ENCODE peak calls at places on chromosome 7, in seven cellular contexts. B, V, Q, G, J, K and L are unnamed samples. For H3K9me3, the result is how much of the 10 kb centered on the place peaks cover.

GRCh38 chr7:93156884-93157283 is 8.7 kb upstream of the SAMD9L start:
- DNase-seq in B (no peak), V (no peak), Q (no peak), G (peak), J (no peak), K (no peak), L (no peak)

GRCh38 chr7:149414745-149415390 is 46.0 kb downstream of the ZNF777 start:
- DNase-seq in B (no peak), V (peak), Q (no peak), G (peak), J (peak), K (no peak), L (peak)

GRCh38 chr7:32117837-32118236 is 47.6 kb upstream of the PDE1C start:
- DNase-seq in B (no peak), V (no peak), Q (no peak), G (peak), J (no peak), K (no peak), L (no peak)

GRCh38 chr7:93442478-93443224 is 131.9 kb downstream of the CALCR start:
- DNase-seq in B (peak), V (peak), Q (peak), G (peak), J (no peak), K (no peak), L (peak)

GRCh38 chr7:104175336-104175984 is 32.4 kb downstream of the ORC5 start:
- DNase-seq in B (no peak), V (no peak), Q (no peak), G (peak), J (no peak), K (no peak), L (no peak)

GRCh38 chr7:5479133-5479745 is 55.6 kb upstream of the TNRC18 start:
- DNase-seq in B (no peak), V (no peak), Q (no peak), G (peak), J (no peak), K (no peak), L (no peak)

GRCh38 chr7:48390381-48391327 is 219.4 kb downstream of the ABCA13 start:
- DNase-seq in B (no peak), V (peak), Q (no peak), G (no peak), J (no peak), K (no peak), L (no peak)

GRCh38 chr7:88402529-88402928 is 95.8 kb upstream of the STEAP4 start:
- DNase-seq in B (no peak), V (no peak), Q (no peak), G (no peak), J (no peak), K (no peak), L (no peak)

GRCh38 chr7:5296627-5297226 is 14.0 kb downstream of the SLC29A4 start:
- DNase-seq in B (peak), V (no peak), Q (no peak), G (no peak), J (peak), K (no peak), L (no peak)

GRCh38 chr7:135239263-135239662 is 5.6 kb downstream of the STRA8 start:
- DNase-seq in B (no peak), V (no peak), Q (no peak), G (no peak), J (no peak), K (no peak), L (no peak)

GRCh38 chr7:103628742-103629141 is 182.7 kb upstream of the SLC26A5 start:
- DNase-seq in B (no peak), V (no peak), Q (no peak), G (no peak), J (no peak), K (no peak), L (no peak)

GRCh38 chr7:18144171-18144570 is 116.5 kb upstream of the PRPS1L1 start:
- DNase-seq in B (no peak), V (no peak), Q (no peak), G (no peak), J (no peak), K (no peak), L (no peak)

GRCh38 chr7:109235316-109235715 is 665.6 kb downstream of the DNAJB9 start:
- DNase-seq in B (no peak), V (no peak), Q (no peak), G (no peak), J (no peak), K (no peak), L (no peak)

GRCh38 chr7:151070573-151070960 is 10.0 kb downstream of the FASTK start:
- DNase-seq in B (no peak), V (no peak), Q (no peak), G (no peak), J (no peak), K (no peak), L (no peak)

GRCh38 chr7:77799078-77799964 is 748 bp downstream of the PHTF2 start:
- DNase-seq in B (peak), V (peak), Q (peak), G (peak), J (peak), K (no peak), L (peak)

GRCh38 chr7:84998665-84999064 is 188.2 kb downstream of the SEMA3D start:
- DNase-seq in B (no peak), V (no peak), Q (no peak), G (no peak), J (no peak), K (no peak), L (no peak)

GRCh38 chr7:16528520-16528919 is 1.9 kb downstream of the LRRC72 start:
- DNase-seq in B (no peak), V (no peak), Q (no peak), G (peak), J (no peak), K (no peak), L (no peak)

GRCh38 chr7:66521675-66522074 is 107.0 kb upstream of the KCTD7 start:
- DNase-seq in B (no peak), V (no peak), Q (no peak), G (no peak), J (no peak), K (no peak), L (no peak)

GRCh38 chr7:46811529-46811928 is 770.4 kb downstream of the TNS3 start:
- DNase-seq in B (no peak), V (no peak), Q (no peak), G (peak), J (no peak), K (no peak), L (no peak)

GRCh38 chr7:148982596-148983219 is 45.6 kb downstream of the PDIA4 start:
- DNase-seq in B (peak), V (peak), Q (no peak), G (peak), J (no peak), K (no peak), L (peak)

GRCh38 chr7:20402297-20403230 is 71.9 kb downstream of the ITGB8 start:
- DNase-seq in B (no peak), V (no peak), Q (no peak), G (peak), J (no peak), K (no peak), L (no peak)

GRCh38 chr7:81470084-81470723 is 299.6 kb downstream of the HGF start:
- DNase-seq in B (peak), V (peak), Q (peak), G (peak), J (no peak), K (no peak), L (peak)

GRCh38 chr7:867001-867405 is 9.4 kb upstream of the GET4 start:
- DNase-seq in B (no peak), V (no peak), Q (no peak), G (peak), J (no peak), K (no peak), L (no peak)

GRCh38 chr7:151448261-151449252 is 8.6 kb upstream of the CRYGN start:
- DNase-seq in B (peak), V (peak), Q (peak), G (peak), J (peak), K (no peak), L (peak)

GRCh38 chr7:128427289-128427891 is 17.6 kb upstream of the IMPDH1 start:
- DNase-seq in B (peak), V (peak), Q (no peak), G (peak), J (no peak), K (no peak), L (peak)

GRCh38 chr7:142943706-142944268 is 4.5 kb downstream of the LLCFC1 start:
- DNase-seq in B (no peak), V (no peak), Q (no peak), G (no peak), J (no peak), K (no peak), L (no peak)

GRCh38 chr7:39507866-39508551 is 58.2 kb upstream of the YAE1 start:
- DNase-seq in B (no peak), V (no peak), Q (no peak), G (no peak), J (no peak), K (no peak), L (no peak)

GRCh38 chr7:43758861-43759683 is 592 bp downstream of the BLVRA start:
- DNase-seq in B (peak), V (no peak), Q (no peak), G (peak), J (peak), K (no peak), L (peak)

GRCh38 chr7:81264116-81264515 is 345.3 kb upstream of the SEMA3C start:
- DNase-seq in B (peak), V (peak), Q (no peak), G (no peak), J (no peak), K (no peak), L (peak)

GRCh38 chr7:138911007-138911406 is 70.2 kb downstream of the KIAA1549 start:
- DNase-seq in B (no peak), V (no peak), Q (no peak), G (no peak), J (no peak), K (no peak), L (peak)

GRCh38 chr7:108997479-108997878 is 427.8 kb downstream of the DNAJB9 start:
- DNase-seq in B (no peak), V (no peak), Q (no peak), G (no peak), J (no peak), K (no peak), L (no peak)

GRCh38 chr7:110399421-110399820 is 691.5 kb upstream of the LRRN3 start:
- DNase-seq in B (no peak), V (no peak), Q (no peak), G (peak), J (no peak), K (no peak), L (no peak)
- H3K9me3 ChIP-seq in B (under half), V (under half), Q (under half), G (under half), J (under half), K (under half), L (under half)

GRCh38 chr7:157581740-157582139 is 244.9 kb downstream of the DNAJB6 start:
- DNase-seq in B (no peak), V (no peak), Q (no peak), G (no peak), J (no peak), K (no peak), L (no peak)
- H3K9me3 ChIP-seq in B (under half), V (under half), Q (under half), G (under half), J (under half), K (under half), L (under half)

GRCh38 chr7:158111906-158112570 is 475.6 kb downstream of the PTPRN2 start:
- DNase-seq in B (no peak), V (no peak), Q (no peak), G (no peak), J (no peak), K (no peak), L (no peak)

GRCh38 chr7:158110034-158110590 is 477.5 kb downstream of the PTPRN2 start:
- DNase-seq in B (no peak), V (no peak), Q (no peak), G (no peak), J (no peak), K (no peak), L (no peak)

GRCh38 chr7:158110661-158111555 is 476.7 kb downstream of the PTPRN2 start:
- DNase-seq in B (no peak), V (no peak), Q (no peak), G (no peak), J (no peak), K (no peak), L (no peak)

GRCh38 chr7:158112571-158113320 is 474.9 kb downstream of the PTPRN2 start:
- DNase-seq in B (no peak), V (no peak), Q (no peak), G (no peak), J (no peak), K (no peak), L (no peak)

GRCh38 chr7:158111556-158111880 is 476.1 kb downstream of the PTPRN2 start:
- DNase-seq in B (no peak), V (no peak), Q (no peak), G (no peak), J (no peak), K (no peak), L (no peak)
- H3K9me3 ChIP-seq in B (under half), V (under half), Q (under half), G (half or more), J (under half), K (under half), L (under half)

DNA sequence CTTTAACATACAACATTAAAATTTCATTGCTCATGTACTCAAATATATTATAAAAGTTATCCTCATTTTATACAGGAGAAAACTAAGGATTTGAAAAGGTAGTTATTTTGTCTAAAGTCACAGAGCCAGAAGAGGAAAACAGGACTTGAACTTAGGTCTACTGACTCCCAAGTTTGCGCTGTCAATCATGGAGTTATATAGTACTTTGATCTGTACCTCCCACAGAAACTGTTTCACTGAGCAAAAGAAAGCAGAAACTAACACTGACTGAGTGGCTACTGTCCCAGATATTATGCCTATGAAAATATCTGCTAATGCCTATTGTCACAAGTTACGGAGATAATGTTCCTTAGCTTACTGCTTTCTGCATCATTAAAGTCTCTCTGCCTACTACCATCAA is 329.1 kb downstream of the MAGI2 start:
- DNase-seq in B (no peak), V (no peak), Q (no peak), G (no peak), J (no peak), K (no peak), L (no peak)
- H3K9me3 ChIP-seq in B (under half), V (under half), Q (under half), G (under half), J (under half), K (under half), L (under half)

DNA sequence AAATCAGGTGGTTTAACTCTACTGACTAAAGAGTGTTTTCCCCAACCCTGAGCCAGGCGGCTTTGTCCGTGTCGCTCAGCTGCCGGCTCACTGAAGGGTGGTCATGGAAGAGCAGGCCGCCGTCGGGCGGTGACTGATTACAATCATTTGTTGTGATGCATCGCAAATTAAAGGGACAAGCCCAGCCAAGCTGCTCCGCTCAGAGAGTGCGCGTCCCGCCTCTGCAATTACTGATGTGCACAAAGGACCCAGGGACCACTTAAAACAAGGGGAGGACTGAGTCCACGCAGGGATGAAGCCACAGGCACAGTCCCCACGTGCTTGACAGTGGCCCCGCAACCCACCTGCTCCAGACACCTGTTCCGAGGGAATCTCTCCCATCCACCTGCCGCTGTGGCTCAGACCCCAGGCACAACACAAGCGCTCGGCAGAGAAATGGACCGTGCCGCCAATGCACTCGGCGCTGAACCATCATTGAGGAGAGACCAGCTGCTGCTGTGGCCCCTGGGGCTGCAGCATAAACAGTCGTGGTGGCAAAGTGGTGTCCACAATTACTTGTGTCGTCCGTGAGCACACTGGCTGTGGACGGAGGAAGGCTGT is 526.5 kb downstream of the PTPRN2 start:
- DNase-seq in B (no peak), V (no peak), Q (no peak), G (no peak), J (no peak), K (no peak), L (no peak)
- H3K9me3 ChIP-seq in B (under half), V (under half), Q (under half), G (under half), J (under half), K (under half), L (under half)

GRCh38 chr7:42726066-42726785 is 185.6 kb downstream of the C7orf25 start:
- DNase-seq in B (no peak), V (no peak), Q (no peak), G (no peak), J (no peak), K (no peak), L (no peak)
- H3K9me3 ChIP-seq in B (under half), V (under half), Q (under half), G (under half), J (under half), K (under half), L (under half)

GRCh38 chr7:156000601-156001396 is 188.5 kb upstream of the SHH start:
- DNase-seq in B (no peak), V (no peak), Q (no peak), G (no peak), J (no peak), K (no peak), L (no peak)
- H3K9me3 ChIP-seq in B (under half), V (under half), Q (under half), G (under half), J (under half), K (under half), L (under half)